ENCODE peak calls at places on chromosomes 2 and 18, in five cellular contexts. B, W, J, Y and H are unnamed samples.

GRCh38 chr18:27661320-27662049 is 476.4 kb upstream of the CHST9 start:
- DNase-seq in B (no peak), W (no peak), J (no peak), Y (peak; percentile 43), H (no peak)

GRCh38 chr18:36281941-36282340 is 15.6 kb upstream of the FHOD3 start:
- DNase-seq in B (no peak), W (no peak), J (no peak), Y (no peak), H (no peak)

GRCh38 chr18:44518091-44518490 is 162.6 kb upstream of the SETBP1 start:
- DNase-seq in B (no peak), W (no peak), J (no peak), Y (no peak), H (no peak)

GRCh38 chr2:235000426-235001236 is 48.8 kb downstream of the SH3BP4 start:
- DNase-seq in B (no peak), W (peak; percentile 49), J (peak; percentile 84), Y (no peak), H (peak; percentile 90)

GRCh38 chr2:21422050-21422449 is 298.3 kb downstream of the TDRD15 start:
- DNase-seq in B (no peak), W (peak; percentile 34), J (peak; percentile 45), Y (peak; percentile 79), H (peak; percentile 23)

GRCh38 chr2:64793701-64794100 is 140.0 kb upstream of the SERTAD2 start:
- DNase-seq in B (no peak), W (no peak), J (no peak), Y (no peak), H (no peak)

GRCh38 chr2:239801404-239802100 is 223.6 kb downstream of the NDUFA10 start:
- DNase-seq in B (no peak), W (no peak), J (no peak), Y (no peak), H (no peak)

GRCh38 chr2:151162185-151162584 is 99.5 kb downstream of the RBM43 start:
- DNase-seq in B (no peak), W (no peak), J (no peak), Y (peak; percentile 28), H (no peak)

GRCh38 chr2:33380661-33381183 is 95.7 kb upstream of the RASGRP3 start:
- DNase-seq in B (no peak), W (no peak), J (no peak), Y (no peak), H (no peak)

GRCh38 chr18:4020026-4020425 is 435.1 kb downstream of the DLGAP1 start:
- DNase-seq in B (no peak), W (no peak), J (no peak), Y (peak; percentile 58), H (no peak)

GRCh38 chr2:230762317-230762896 is 49.8 kb downstream of the CAB39 start:
- DNase-seq in B (no peak), W (peak; percentile 53), J (peak; percentile 50), Y (peak; percentile 82), H (peak; percentile 65)

GRCh38 chr2:88765154-88765948 is 73.9 kb downstream of the RPIA start:
- DNase-seq in B (no peak), W (peak; percentile 41), J (peak; percentile 52), Y (peak; percentile 84), H (no peak)

GRCh38 chr2:117776888-117777287 is 37.6 kb upstream of the DDX18 start:
- DNase-seq in B (no peak), W (no peak), J (no peak), Y (no peak), H (no peak)

GRCh38 chr18:22813648-22814328 is 119.3 kb upstream of the RBBP8 start:
- DNase-seq in B (no peak), W (peak; percentile 33), J (peak; percentile 43), Y (peak; percentile 56), H (peak; percentile 21)

GRCh38 chr18:55475916-55476315 is 112.1 kb downstream of the TCF4 start:
- DNase-seq in B (no peak), W (no peak), J (no peak), Y (no peak), H (no peak)

GRCh38 chr2:181054843-181055242 is 74.4 kb downstream of the UBE2E3 start:
- DNase-seq in B (no peak), W (no peak), J (no peak), Y (no peak), H (no peak)

GRCh38 chr2:25131567-25132295 is 36.6 kb downstream of the POMC start:
- DNase-seq in B (no peak), W (no peak), J (no peak), Y (peak; percentile 60), H (no peak)

GRCh38 chr2:19872302-19872701 is 29.5 kb downstream of the TTC32 start:
- DNase-seq in B (no peak), W (no peak), J (no peak), Y (no peak), H (no peak)

GRCh38 chr2:16727256-16727655 is 61.6 kb upstream of the CYRIA start:
- DNase-seq in B (no peak), W (no peak), J (no peak), Y (no peak), H (no peak)

GRCh38 chr2:65075605-65076344 is 19.6 kb downstream of the CEP68 start:
- DNase-seq in B (no peak), W (no peak), J (no peak), Y (peak; percentile 51), H (peak; percentile 30)

GRCh38 chr2:205352593-205352992 is 329.7 kb upstream of the NRP2 start:
- DNase-seq in B (no peak), W (no peak), J (no peak), Y (no peak), H (no peak)

GRCh38 chr18:13574761-13575160 is 151.6 kb downstream of the FAM210A start:
- DNase-seq in B (no peak), W (no peak), J (no peak), Y (no peak), H (no peak)

GRCh38 chr18:487371-487770 is 13.1 kb downstream of the COLEC12 start:
- DNase-seq in B (no peak), W (no peak), J (no peak), Y (no peak), H (peak; percentile 44)

GRCh38 chr18:489244-490023 is 11.1 kb downstream of the COLEC12 start:
- DNase-seq in B (no peak), W (no peak), J (no peak), Y (no peak), H (no peak)

GRCh38 chr18:486929-487328 is 13.6 kb downstream of the COLEC12 start:
- DNase-seq in B (no peak), W (no peak), J (no peak), Y (no peak), H (no peak)

GRCh38 chr18:490024-490366 is 10.5 kb downstream of the COLEC12 start:
- DNase-seq in B (no peak), W (no peak), J (no peak), Y (no peak), H (no peak)

DNA sequence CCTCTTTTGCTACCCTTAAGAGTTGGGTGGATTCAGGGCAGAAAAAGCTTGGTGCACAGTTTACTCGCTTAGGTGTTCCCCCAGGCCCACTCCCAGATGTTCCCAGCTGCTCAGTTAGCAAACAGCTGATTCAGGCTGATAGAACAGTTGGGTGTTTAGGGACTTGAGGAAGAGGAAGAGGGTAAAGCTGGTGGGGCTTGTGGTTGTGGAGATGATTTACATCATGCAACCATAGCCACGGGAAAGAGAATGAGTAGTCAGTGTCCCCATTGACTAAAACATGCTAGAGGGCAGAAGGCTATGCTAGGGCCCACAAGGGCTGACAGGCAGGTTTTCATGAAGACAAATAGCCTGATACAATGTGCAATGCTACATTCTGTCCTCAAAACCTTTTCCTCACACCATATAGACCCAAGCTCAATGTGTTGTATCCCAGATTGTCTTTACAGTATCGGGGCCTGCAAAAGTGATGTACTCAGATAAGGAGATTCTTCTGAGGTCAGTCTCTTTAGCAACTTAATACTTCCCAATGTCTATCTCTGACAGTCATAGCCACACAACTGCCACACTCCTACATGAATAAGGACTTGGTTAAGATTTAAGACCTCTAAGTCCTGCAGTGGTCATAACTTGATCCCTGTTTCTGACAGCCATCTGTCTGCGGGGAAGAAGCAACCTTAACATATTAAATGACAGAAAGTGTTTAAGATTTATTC is 15.6 kb downstream of the COLEC12 start:
- DNase-seq in B (no peak), W (no peak), J (no peak), Y (no peak), H (no peak)
- TF ChIP-seq REST in B (no peak), W (no peak), J (no peak), Y (no peak), H (no peak)

GRCh38 chr2:224594840-224595239 is 9.7 kb upstream of the CUL3 start:
- DNase-seq in B (no peak), W (no peak), J (no peak), Y (no peak), H (no peak)
- TF ChIP-seq REST in B (no peak), W (no peak), J (no peak), Y (no peak), H (no peak)

DNA sequence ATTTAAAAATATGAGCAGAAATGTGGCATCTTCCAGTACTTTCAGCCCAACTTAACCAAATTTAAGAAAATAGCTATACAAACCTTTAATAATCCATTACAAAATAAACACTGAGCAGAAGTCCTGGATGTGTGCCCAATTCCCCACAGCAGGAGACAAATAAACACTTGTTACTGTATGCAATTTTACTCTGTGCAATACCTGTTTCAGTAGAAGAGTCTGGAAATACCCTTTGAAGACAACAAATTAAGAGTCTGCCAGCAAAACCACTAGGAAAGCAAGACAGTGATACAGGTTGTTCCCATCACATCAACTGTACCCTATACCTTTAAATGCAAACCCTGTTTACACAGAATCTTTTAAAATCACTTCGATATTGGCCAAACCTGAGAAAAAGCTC is 41.4 kb upstream of the RNU4ATAC start:
- DNase-seq in B (no peak), W (peak; percentile 42), J (no peak), Y (no peak), H (peak; percentile 66)
- TF ChIP-seq REST in B (no peak), W (no peak), J (no peak), Y (no peak), H (no peak)

GRCh38 chr2:85865539-85866164 is 23.1 kb downstream of the ST3GAL5 start:
- DNase-seq in B (no peak), W (no peak), J (no peak), Y (no peak), H (no peak)
- TF ChIP-seq REST in B (no peak), W (no peak), J (no peak), Y (no peak), H (no peak)